ENCODE peak calls at places on chromosomes 4 and X, in four cellular contexts. S, U, Z and L are unnamed samples.

GRCh38 chr4:106021737-106022410 is 126.6 kb downstream of the NPNT start:
- DNase-seq in Z (no peak), U (no peak), S (no peak), L (no peak)

GRCh38 chrX:106484233-106484632 is 127.5 kb upstream of the RADX start:
- DNase-seq in Z (no peak), S (no peak), U (no peak), L (no peak)

GRCh38 chr4:177041356-177041755 is 248.6 kb upstream of the VEGFC start:
- DNase-seq in Z (no peak), U (no peak), S (no peak), L (no peak)

GRCh38 chr4:77156912-77157858 is at the start of gene CCNG2:
- DNase-seq in Z (peak), U (peak), S (peak), L (peak)

GRCh38 chrX:56503941-56504673 is 59.3 kb upstream of the UBQLN2 start:
- DNase-seq in U (peak), S (no peak), Z (no peak), L (no peak)

GRCh38 chr4:98688416-98689290 is 30.2 kb upstream of the TSPAN5 start:
- DNase-seq in Z (no peak), S (no peak), U (peak), L (no peak)

GRCh38 chr4:101393256-101393655 is 45.9 kb upstream of the PPP3CA start:
- DNase-seq in S (no peak), Z (no peak), U (peak), L (no peak)

GRCh38 chrX:54530358-54530900 is 410 bp downstream of the GNL3L start:
- DNase-seq in U (peak), S (no peak), Z (no peak), L (no peak)

GRCh38 chr4:127482049-127482448 is 150.7 kb upstream of the INTU start:
- DNase-seq in S (no peak), U (no peak), Z (no peak), L (no peak)

GRCh38 chr4:172698256-172698655 is 470.4 kb upstream of the GALNT7 start:
- DNase-seq in U (no peak), S (no peak), Z (no peak), L (no peak)

GRCh38 chrX:150365051-150365952 is 2.2 kb downstream of the MAMLD1 start:
- DNase-seq in Z (peak), S (peak), U (peak), L (peak)

GRCh38 chr4:27318740-27319139 is 458.1 kb downstream of the STIM2 start:
- DNase-seq in S (no peak), U (peak), Z (peak), L (peak)

GRCh38 chr4:2646386-2647149 is 109.6 kb downstream of the TNIP2 start:
- DNase-seq in Z (no peak), U (no peak), S (no peak), L (no peak)

GRCh38 chr4:168183717-168184571 is 91.6 kb downstream of the ANXA10 start:
- DNase-seq in U (peak), S (no peak), Z (no peak), L (no peak)

GRCh38 chrX:110006826-110007375 is 4.0 kb downstream of the TMEM164 start:
- DNase-seq in S (no peak), U (no peak), Z (no peak), L (no peak)

GRCh38 chrX:130055103-130055502 is 55.2 kb downstream of the ELF4 start:
- DNase-seq in Z (no peak), S (no peak), U (peak), L (no peak)

GRCh38 chrX:23493941-23494374 is 159.3 kb downstream of the PTCHD1 start:
- DNase-seq in U (no peak), Z (no peak), S (no peak), L (no peak)

GRCh38 chr4:88880001-88880400 is 177.0 kb downstream of the FAM13A start:
- DNase-seq in U (no peak), S (no peak), Z (no peak), L (no peak)

GRCh38 chrX:1390621-1391369 is 1.1 kb downstream of the SLC25A6 start:
- DNase-seq in U (no peak), S (no peak), Z (no peak), L (peak)

GRCh38 chr4:26110493-26110892 is 196.5 kb downstream of the SMIM20 start:
- DNase-seq in Z (no peak), U (no peak), S (no peak), L (no peak)

GRCh38 chr4:159071178-159071968 is 31.5 kb upstream of the RAPGEF2 start:
- DNase-seq in S (no peak), Z (no peak), U (peak), L (no peak)

GRCh38 chrX:45667666-45668065 is 467.0 kb upstream of the DIPK2B start:
- DNase-seq in U (no peak), S (no peak), Z (no peak), L (no peak)

GRCh38 chrX:1385824-1386223 is 6.1 kb downstream of the SLC25A6 start:
- DNase-seq in Z (no peak), U (no peak), S (no peak), L (no peak)

GRCh38 chr4:11297201-11297600 is 131.5 kb downstream of the HS3ST1 start:
- DNase-seq in S (no peak), Z (no peak), U (no peak), L (no peak)

GRCh38 chr4:3201718-3202702 is 46.9 kb upstream of the MSANTD1 start:
- DNase-seq in S (peak), U (no peak), Z (no peak), L (no peak)

GRCh38 chrX:23854122-23854521 is 53.6 kb downstream of the APOO start:
- DNase-seq in U (no peak), S (no peak), Z (no peak), L (no peak)

GRCh38 chr4:180827610-180828009 is 1415.6 kb upstream of the TENM3 start:
- DNase-seq in Z (no peak), U (no peak), S (no peak), L (no peak)

GRCh38 chr4:142406051-142406549 is 440.0 kb downstream of the INPP4B start:
- DNase-seq in Z (no peak), U (peak), S (no peak), L (no peak)

GRCh38 chr4:129403848-129404247 is 307.9 kb downstream of the C4orf33 start:
- DNase-seq in U (no peak), S (no peak), Z (no peak), L (no peak)

GRCh38 chr4:174324725-174325124 is 41.0 kb downstream of the CEP44 start:
- DNase-seq in U (no peak), Z (no peak), S (no peak), L (no peak)